ENCODE peak calls at places on chromosomes 16 and 17, in five cellular contexts. P is testis, M is lower leg skin, F is transverse colon, X is thyroid gland. W is an unnamed sample.

GRCh38 chr16:60945225-60945624 is 1091.0 kb downstream of the CDH8 start:
- DNase-seq in P (peak), M (no peak), F (no peak), X (no peak), W (no peak)

GRCh38 chr16:81527477-81528178 is 83.0 kb downstream of the CMIP start:
- DNase-seq in P (no peak), M (no peak), F (no peak), X (no peak), W (no peak)

GRCh38 chr17:13002761-13003453 is 14.9 kb downstream of the ELAC2 start:
- DNase-seq in P (peak), M (peak), F (peak), X (peak), W (peak)

GRCh38 chr16:75382611-75383010 is 50.7 kb downstream of the CFDP1 start:
- DNase-seq in P (no peak), M (no peak), F (no peak), X (no peak), W (no peak)

GRCh38 chr16:85120006-85120340 is 7.7 kb upstream of the CIBAR2 start:
- DNase-seq in P (no peak), M (no peak), F (no peak), X (no peak), W (no peak)

GRCh38 chr17:37389160-37389559 is 13.4 kb downstream of the C17orf78 start:
- DNase-seq in P (no peak), M (no peak), F (peak), X (no peak), W (no peak)

GRCh38 chr16:11162571-11163268 is 93.3 kb downstream of the SOCS1 start:
- DNase-seq in P (no peak), M (no peak), F (no peak), X (no peak), W (no peak)

GRCh38 chr16:77551352-77551751 is 116.5 kb upstream of the ADAMTS18 start:
- DNase-seq in P (no peak), M (no peak), F (no peak), X (no peak), W (no peak)

GRCh38 chr16:30838876-30839471 is 52.0 kb upstream of the ZNF629 start:
- DNase-seq in P (no peak), M (no peak), F (no peak), X (no peak), W (no peak)

GRCh38 chr16:72848045-72848410 is 199.9 kb downstream of the ZFHX3 start:
- DNase-seq in P (no peak), M (peak), F (no peak), X (peak), W (no peak)

GRCh38 chr17:74211929-74212261 is 1.5 kb upstream of the TTYH2 start:
- DNase-seq in P (peak), M (no peak), F (no peak), X (no peak), W (no peak)

GRCh38 chr17:9797965-9798364 is 6.6 kb upstream of the DHRS7C start:
- DNase-seq in P (no peak), M (no peak), F (no peak), X (no peak), W (no peak)

GRCh38 chr17:68600881-68601564 is at the start of gene FAM20A:
- DNase-seq in P (peak), M (peak), F (peak), X (peak), W (peak)

GRCh38 chr17:1487939-1488825 is 4.3 kb downstream of the MYO1C start:
- DNase-seq in P (peak), M (peak), F (peak), X (peak), W (peak)

GRCh38 chr16:57082664-57083063 is 9.7 kb upstream of the CPNE2 start:
- DNase-seq in P (no peak), M (no peak), F (no peak), X (no peak), W (no peak)

GRCh38 chr16:57084257-57084770 is 8.1 kb upstream of the CPNE2 start:
- DNase-seq in P (peak), M (peak), F (peak), X (peak), W (peak)

GRCh38 chr16:57084996-57085395 is 7.4 kb upstream of the CPNE2 start:
- DNase-seq in P (no peak), M (no peak), F (no peak), X (no peak), W (no peak)

GRCh38 chr16:57083469-57083868 is 8.9 kb upstream of the CPNE2 start:
- DNase-seq in P (no peak), M (no peak), F (no peak), X (no peak), W (no peak)

GRCh38 chr16:57081744-57082143 is 10.6 kb upstream of the CPNE2 start:
- DNase-seq in P (no peak), M (no peak), F (no peak), X (no peak), W (no peak)
- H3K4me3 ChIP-seq in P (no peak), M (no peak), F (no peak), X (no peak), W (no peak)

DNA sequence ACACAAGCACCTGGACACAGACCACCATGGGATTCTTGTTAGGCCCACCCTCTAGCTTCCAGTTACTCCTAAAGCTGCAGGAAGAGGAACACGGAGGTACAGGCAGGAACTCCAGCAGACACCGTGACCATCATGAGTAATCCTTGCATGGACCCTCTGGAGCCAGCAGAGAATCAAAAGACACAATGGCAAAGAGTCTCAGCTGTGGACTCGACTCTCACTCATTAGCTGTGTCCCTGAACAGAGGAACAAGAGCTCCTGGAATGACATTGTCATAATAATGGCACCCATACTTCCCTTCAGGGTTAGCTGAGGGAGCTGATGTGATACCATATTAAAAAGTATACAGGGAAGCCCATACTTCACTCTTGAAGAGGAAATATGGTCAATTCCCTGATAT is 176.3 kb upstream of the ASIC2 start:
- DNase-seq in P (no peak), M (no peak), F (no peak), X (no peak), W (no peak)
- TF ChIP-seq POLR2A in P (no peak), M (no peak), F (no peak), X (no peak), W (no peak)

DNA sequence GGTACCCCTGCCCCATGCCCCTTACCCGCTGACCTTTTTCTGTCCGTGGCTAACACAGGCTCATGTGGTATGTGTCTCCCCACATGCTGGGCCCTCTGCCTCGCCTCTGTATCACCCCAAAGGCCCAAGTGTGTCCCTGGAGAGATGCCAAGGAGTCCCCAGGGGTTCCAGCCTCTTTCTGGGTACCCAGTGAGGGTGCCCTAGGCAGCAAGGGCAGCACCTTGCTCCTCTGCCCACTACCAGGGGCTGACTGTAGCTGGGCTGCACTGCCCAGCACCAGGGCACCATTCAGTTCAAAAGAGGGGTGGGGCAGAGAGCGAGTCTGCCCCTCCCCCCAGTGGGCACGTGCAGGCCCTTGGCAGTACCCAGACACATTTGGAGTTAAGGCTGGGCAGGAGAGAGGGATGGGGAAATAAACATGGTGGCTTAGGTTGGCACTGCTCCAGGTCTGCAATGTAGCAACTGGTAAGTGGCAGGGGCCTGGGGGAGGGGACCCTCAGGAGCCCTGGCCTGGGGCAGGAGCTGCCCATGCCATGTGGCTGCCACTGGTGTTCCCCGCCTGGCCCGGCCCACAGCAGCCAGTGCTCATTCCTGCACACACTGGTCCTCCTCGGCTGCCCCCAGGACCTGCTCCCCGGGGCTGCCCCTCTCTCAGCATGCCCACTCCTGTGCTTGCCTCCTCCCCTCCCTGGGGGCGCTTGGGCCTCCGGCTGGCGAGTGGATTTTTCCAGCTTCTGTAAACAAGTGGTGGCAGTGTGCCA is 9.1 kb downstream of the THRA start:
- DNase-seq in P (peak), M (peak), F (peak), X (peak), W (peak)
- H3K4me3 ChIP-seq in P (no peak), M (no peak), F (peak), X (no peak), W (peak)

GRCh38 chr17:21034350-21035235 is 8.2 kb downstream of the USP22 start:
- DNase-seq in P (peak), M (peak), F (no peak), X (no peak), W (no peak)

GRCh38 chr17:21030375-21030774 is 12.4 kb downstream of the USP22 start:
- DNase-seq in P (no peak), M (no peak), F (no peak), X (no peak), W (no peak)

GRCh38 chr17:21033350-21033749 is 9.5 kb downstream of the USP22 start:
- DNase-seq in P (no peak), M (no peak), F (no peak), X (no peak), W (no peak)

GRCh38 chr17:21029515-21029914 is 13.3 kb downstream of the USP22 start:
- DNase-seq in P (no peak), M (no peak), F (no peak), X (no peak), W (no peak)

DNA sequence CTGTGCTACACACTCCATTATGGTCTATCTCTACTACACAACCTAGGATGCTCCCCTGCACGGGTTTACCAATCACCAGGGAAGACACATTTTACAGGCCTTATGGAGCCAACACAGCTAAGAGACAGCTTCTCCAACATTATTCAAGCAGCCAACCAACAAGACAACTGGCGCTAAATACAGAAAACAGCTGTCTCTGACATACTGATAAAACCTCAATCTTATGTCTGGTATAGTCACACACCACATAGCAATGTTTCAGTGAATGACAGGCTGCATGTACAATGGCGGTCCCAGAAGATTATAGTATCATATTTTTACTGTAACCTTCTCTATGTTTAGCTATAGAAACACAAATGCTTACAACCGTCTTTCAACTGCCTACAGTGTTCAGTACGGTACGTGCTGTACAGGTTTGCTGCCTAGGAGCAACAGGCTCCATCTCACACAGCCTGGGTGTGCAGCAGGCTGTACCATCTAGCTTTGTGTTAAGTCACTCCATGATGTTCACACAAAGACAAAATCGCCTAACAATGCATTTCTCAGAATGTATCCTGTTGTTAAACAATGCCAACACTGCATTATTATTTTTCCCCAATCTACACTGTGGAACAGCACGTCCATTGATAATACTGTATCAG is 10.9 kb downstream of the USP22 start:
- DNase-seq in P (no peak), M (no peak), F (no peak), X (no peak), W (no peak)
- TF ChIP-seq POLR2A in P (no peak), M (no peak), F (no peak), X (no peak), W (no peak)

DNA sequence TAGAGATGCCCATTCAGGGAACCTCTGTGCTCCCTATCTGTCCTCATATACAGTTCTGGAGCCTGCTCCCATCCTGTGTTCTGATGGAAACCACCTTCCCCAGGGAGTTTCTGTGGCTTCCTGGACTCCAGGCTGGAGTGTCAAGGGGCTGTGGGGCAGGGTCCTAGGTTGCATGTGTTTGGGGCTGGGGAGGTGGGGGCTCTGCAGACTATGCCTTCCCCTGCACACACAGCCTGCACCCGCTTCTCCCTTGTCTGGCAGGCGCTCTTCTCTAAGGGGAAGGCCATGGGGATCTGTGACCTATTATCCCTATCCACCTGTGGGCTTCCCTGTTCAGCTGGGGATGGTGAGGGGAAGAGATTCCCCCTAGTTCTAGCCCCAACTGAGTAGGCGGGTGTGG is 14.3 kb downstream of the RARA start:
- DNase-seq in P (no peak), M (no peak), F (no peak), X (no peak), W (no peak)
- H3K4me3 ChIP-seq in P (no peak), M (no peak), F (peak), X (no peak), W (no peak)

DNA sequence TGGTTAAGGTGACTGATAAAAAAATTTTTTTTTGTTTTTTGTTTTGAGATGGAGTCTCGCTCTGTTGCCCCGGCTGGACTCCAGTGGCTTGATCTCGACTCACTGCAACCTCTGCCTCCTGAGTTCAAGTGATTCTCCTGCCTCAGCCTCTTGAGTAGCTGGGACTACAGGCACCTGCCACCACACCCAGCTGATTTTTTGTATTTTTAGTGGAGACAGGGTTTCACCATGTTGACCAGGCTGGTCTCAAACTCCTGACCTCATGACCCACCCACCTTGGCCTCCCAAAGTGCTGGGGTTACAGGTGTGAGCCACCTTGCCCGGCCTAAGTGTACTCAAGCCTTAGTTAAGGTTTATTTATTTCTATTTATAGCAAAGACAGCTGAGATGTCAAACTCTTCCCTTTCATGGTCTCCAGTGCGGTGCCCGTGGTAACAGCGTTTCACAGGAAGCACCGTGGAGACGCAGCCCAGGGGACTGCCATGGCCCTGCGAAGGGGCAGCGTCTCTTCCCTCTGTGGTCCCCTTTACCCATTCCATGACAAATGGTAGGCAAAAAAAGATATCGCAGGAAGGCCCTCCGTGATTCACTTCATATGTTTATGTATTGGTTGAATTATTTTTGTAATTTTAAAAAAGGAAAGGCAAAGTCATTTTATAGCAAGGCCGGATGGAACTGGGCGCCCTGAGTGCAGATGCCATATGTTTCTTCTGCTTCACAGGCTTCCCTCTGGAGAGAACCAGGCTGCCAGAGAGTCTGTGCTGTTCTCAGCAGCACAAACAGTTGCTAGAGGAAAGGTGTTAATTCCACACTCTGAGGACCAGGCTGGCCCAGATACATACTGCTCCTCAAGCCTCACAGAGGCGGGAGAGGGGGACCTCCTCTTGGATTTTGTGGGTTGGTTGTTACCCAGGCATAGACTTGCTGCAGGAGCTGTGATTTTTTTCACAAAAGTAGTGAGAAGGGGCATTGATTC is 29.2 kb downstream of the DDX19A start:
- DNase-seq in P (no peak), M (no peak), F (no peak), X (no peak), W (no peak)
- TF ChIP-seq POLR2A in P (no peak), M (no peak), F (no peak), X (no peak), W (no peak)

GRCh38 chr17:50078430-50078829 is 16.7 kb upstream of the PDK2 start:
- DNase-seq in P (no peak), M (no peak), F (no peak), X (no peak), W (no peak)

GRCh38 chr17:50080827-50081226 is 14.3 kb upstream of the PDK2 start:
- DNase-seq in P (no peak), M (no peak), F (peak), X (no peak), W (no peak)

GRCh38 chr17:50081757-50082156 is 13.4 kb upstream of the PDK2 start:
- DNase-seq in P (no peak), M (no peak), F (no peak), X (no peak), W (no peak)

GRCh38 chr17:50079334-50080095 is 15.6 kb upstream of the PDK2 start:
- DNase-seq in P (no peak), M (peak), F (peak), X (no peak), W (no peak)

DNA sequence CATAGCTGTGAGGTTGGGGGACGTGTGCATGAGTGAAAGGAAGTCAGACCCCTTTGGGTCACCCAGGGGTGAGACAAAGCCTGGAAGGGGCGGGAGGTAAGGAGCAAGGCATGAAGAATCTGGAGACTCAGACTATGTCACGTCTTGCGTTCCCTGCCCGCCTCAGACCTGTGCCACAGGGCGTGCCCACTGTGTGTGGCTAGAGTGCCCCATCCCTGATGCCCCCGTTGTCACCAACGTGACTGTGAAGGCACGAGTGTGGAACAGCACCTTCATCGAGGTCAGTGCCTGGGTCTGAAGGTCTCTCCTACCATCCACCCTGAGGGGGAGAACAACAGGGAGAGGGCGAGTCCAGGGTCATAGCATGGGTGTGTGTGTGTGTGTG is 15.1 kb upstream of the PDK2 start:
- DNase-seq in P (no peak), M (no peak), F (no peak), X (no peak), W (no peak)
- H3K4me3 ChIP-seq in P (no peak), M (no peak), F (no peak), X (no peak), W (no peak)

GRCh38 chr17:21286066-21286770 is 1.7 kb downstream of the MAP2K3 start:
- DNase-seq in P (peak), M (peak), F (peak), X (peak), W (peak)

GRCh38 chr17:21285164-21286065 is 904 bp downstream of the MAP2K3 start:
- DNase-seq in P (peak), M (peak), F (peak), X (peak), W (peak)

GRCh38 chr17:21288581-21289017 is 4.1 kb downstream of the MAP2K3 start:
- DNase-seq in P (no peak), M (peak), F (no peak), X (no peak), W (no peak)

GRCh38 chr17:21287703-21288449 is 3.4 kb downstream of the MAP2K3 start:
- DNase-seq in P (peak), M (peak), F (peak), X (peak), W (peak)

GRCh38 chr17:21286771-21287702 is 2.5 kb downstream of the MAP2K3 start:
- DNase-seq in P (no peak), M (peak), F (peak), X (peak), W (no peak)
- TF ChIP-seq POLR2A in P (no peak), M (no peak), F (no peak), X (no peak), W (no peak)

GRCh38 chr17:14060706-14061105 is 8.6 kb upstream of the COX10 start:
- DNase-seq in P (no peak), M (no peak), F (no peak), X (no peak), W (no peak)

GRCh38 chr17:14058051-14058450 is 11.3 kb upstream of the COX10 start:
- DNase-seq in P (no peak), M (no peak), F (no peak), X (no peak), W (no peak)

GRCh38 chr17:14067347-14067746 is 2.0 kb upstream of the COX10 start:
- DNase-seq in P (no peak), M (no peak), F (no peak), X (no peak), W (no peak)

GRCh38 chr17:14057591-14057990 is 11.7 kb upstream of the COX10 start:
- DNase-seq in P (no peak), M (no peak), F (no peak), X (no peak), W (no peak)

GRCh38 chr17:14061666-14062560 is 7.4 kb upstream of the COX10 start:
- DNase-seq in P (no peak), M (no peak), F (no peak), X (peak), W (no peak)
- H3K4me3 ChIP-seq in P (no peak), M (no peak), F (no peak), X (no peak), W (no peak)

GRCh38 chr17:82734987-82735866 is at the start of gene FN3K:
- DNase-seq in P (peak), M (no peak), F (peak), X (peak), W (peak)
- TF ChIP-seq POLR2A in P (no peak), M (no peak), F (peak), X (peak), W (peak)